ENCODE peak calls at places on chromosomes 16 and 17, in nine cellular contexts. W, H, O, L, M, I, T, R and Z are unnamed samples.

GRCh38 chr16:79559532-79559931 is 41.0 kb downstream of the MAF start:
- DNase-seq in W (no peak), H (no peak), O (no peak), L (no peak), M (no peak), I (no peak), T (no peak), R (no peak), Z (no peak)

GRCh38 chr17:17179371-17179827 is 26.7 kb downstream of the PLD6 start:
- DNase-seq in W (no peak), H (no peak), O (peak), L (peak), M (no peak), I (no peak), T (no peak), R (no peak), Z (no peak)

GRCh38 chr16:68995011-68995504 is 110.4 kb upstream of the HAS3 start:
- DNase-seq in W (no peak), H (peak), O (peak), L (peak), M (no peak), I (no peak), T (peak), R (no peak), Z (peak)

GRCh38 chr16:54538241-54538640 is 251.7 kb upstream of the IRX3 start:
- DNase-seq in W (no peak), H (no peak), O (no peak), L (no peak), M (no peak), I (no peak), T (no peak), R (no peak), Z (peak)

GRCh38 chr17:32100971-32101631 is 41.2 kb upstream of the RHOT1 start:
- DNase-seq in W (no peak), H (no peak), O (no peak), L (no peak), M (no peak), I (peak), T (no peak), R (no peak), Z (no peak)

GRCh38 chr17:58306131-58306951 is 22.3 kb downstream of the TSPOAP1 start:
- DNase-seq in W (peak), H (no peak), O (no peak), L (no peak), M (no peak), I (peak), T (no peak), R (no peak), Z (no peak)

GRCh38 chr16:48592839-48593429 is 17.0 kb downstream of the N4BP1 start:
- DNase-seq in W (no peak), H (no peak), O (no peak), L (no peak), M (no peak), I (no peak), T (peak), R (no peak), Z (no peak)

GRCh38 chr17:79777166-79777843 is 643 bp upstream of the CBX2 start:
- DNase-seq in W (peak), H (no peak), O (peak), L (peak), M (no peak), I (no peak), T (peak), R (no peak), Z (peak)

GRCh38 chr16:3295209-3295608 is 10.0 kb downstream of the TIGD7 start:
- DNase-seq in W (no peak), H (no peak), O (no peak), L (no peak), M (no peak), I (no peak), T (no peak), R (no peak), Z (no peak)

GRCh38 chr17:81453712-81454111 is 58.5 kb downstream of the BAHCC1 start:
- DNase-seq in W (no peak), H (no peak), O (no peak), L (no peak), M (no peak), I (no peak), T (no peak), R (no peak), Z (no peak)

GRCh38 chr17:31787857-31788570 is 71.0 kb downstream of the COPRS start:
- DNase-seq in W (peak), H (no peak), O (peak), L (peak), M (no peak), I (peak), T (peak), R (no peak), Z (no peak)

GRCh38 chr17:78126895-78127239 is 1.7 kb downstream of the TMC6 start:
- DNase-seq in W (no peak), H (no peak), O (no peak), L (no peak), M (no peak), I (no peak), T (no peak), R (no peak), Z (no peak)

GRCh38 chr17:56985371-56986162 is 7.6 kb downstream of the SCPEP1 start:
- DNase-seq in W (no peak), H (no peak), O (no peak), L (no peak), M (no peak), I (no peak), T (no peak), R (no peak), Z (no peak)

GRCh38 chr17:43719578-43719977 is 39.0 kb downstream of the SOST start:
- DNase-seq in W (no peak), H (no peak), O (no peak), L (no peak), M (no peak), I (no peak), T (no peak), R (no peak), Z (no peak)